ENCODE peak calls at places on chromosomes 7 and 10, in ten cellular contexts. Q is WTC11, G is CD14-positive monocyte, D is B cell, B is psoas muscle, A is GM23338, Y is cardiac fibroblast, V is GM06990, K is fibroblast of lung, U is MCF 10A. W is an unnamed sample.

GRCh38 chr10:42878821-42879195 is 96.2 kb downstream of the BMS1 start:
- DNase-seq in V (no peak), D (no peak), B (no peak), G (no peak), U (no peak), K (no peak), Y (no peak), Q (no peak), A (no peak), W (no peak)

GRCh38 chr7:80681272-80681885 is 42.9 kb downstream of the CD36 start:
- DNase-seq in U (peak; percentile 58), Y (peak; percentile 67), K (peak; percentile 59), D (no peak), V (no peak), B (no peak), G (no peak), A (peak; percentile 14), Q (no peak), W (peak; percentile 8)

GRCh38 chr10:60433684-60434083 is 44.0 kb upstream of the ANK3 start:
- DNase-seq in G (no peak), Y (peak; percentile 87), Q (no peak), D (no peak), K (peak; percentile 89), U (no peak), V (no peak), B (no peak), A (no peak), W (no peak)

GRCh38 chr7:91883676-91884362 is 3.3 kb upstream of the MTERF1 start:
- DNase-seq in B (no peak), D (no peak), Y (no peak), V (no peak), Q (no peak), A (no peak), U (no peak), G (no peak), K (no peak), W (no peak)

GRCh38 chr7:98266840-98267239 is 14.6 kb upstream of the BRI3 start:
- DNase-seq in D (no peak), U (peak; percentile 40), Q (no peak), B (no peak), K (peak; percentile 31), V (no peak), G (no peak), A (no peak), Y (peak; percentile 50), W (no peak)

GRCh38 chr10:50798297-50798696 is 58.6 kb downstream of the ASAH2B start:
- DNase-seq in G (no peak), V (no peak), K (no peak), Q (no peak), D (no peak), A (peak; percentile 31), B (no peak), Y (no peak), U (no peak), W (no peak)

GRCh38 chr7:101332026-101332425 is 10.4 kb upstream of the IFT22 start:
- DNase-seq in G (no peak), V (no peak), U (no peak), B (no peak), A (no peak), Y (no peak), K (no peak), Q (no peak), D (no peak), W (no peak)

GRCh38 chr10:24469993-24470392 is 253.7 kb downstream of the ARHGAP21 start:
- DNase-seq in Y (no peak), D (no peak), G (no peak), A (no peak), B (no peak), U (no peak), K (peak; percentile 12), Q (no peak), V (no peak), W (no peak)

GRCh38 chr7:95411036-95411435 is 14.9 kb upstream of the PON3 start:
- DNase-seq in A (no peak), V (no peak), Q (no peak), Y (no peak), D (no peak), B (no peak), U (no peak), G (no peak), K (no peak), W (no peak)

GRCh38 chr10:95841711-95842498 is 65.9 kb upstream of the CC2D2B start:
- DNase-seq in K (peak; percentile 76), Q (peak; percentile 23), B (no peak), A (peak; percentile 77), Y (peak; percentile 86), G (no peak), D (peak; percentile 28), U (peak; percentile 77), V (peak; percentile 58), W (peak; percentile 29)

GRCh38 chr7:4631664-4632171 is 50.4 kb upstream of the FOXK1 start:
- DNase-seq in Q (peak; percentile 67), V (no peak), G (no peak), A (peak; percentile 90), U (peak; percentile 95), K (peak; percentile 97), B (peak; percentile 90), Y (peak; percentile 95), D (no peak), W (peak; percentile 80)

GRCh38 chr7:40717242-40717641 is 582.4 kb downstream of the SUGCT start:
- DNase-seq in G (no peak), U (peak; percentile 94), Y (peak; percentile 96), V (peak; percentile 53), B (peak; percentile 76), A (peak; percentile 76), K (peak; percentile 86), Q (peak; percentile 75), D (no peak), W (peak; percentile 54)

GRCh38 chr7:28382146-28382545 is 30.2 kb upstream of the CREB5 start:
- DNase-seq in Q (no peak), U (no peak), D (no peak), G (no peak), B (no peak), Y (no peak), K (no peak), V (no peak), A (no peak), W (no peak)

GRCh38 chr7:159017741-159018140 is 126.9 kb downstream of the VIPR2 start:
- DNase-seq in B (no peak), G (no peak), D (no peak), U (no peak), K (no peak), V (no peak), Q (no peak), Y (no peak), A (no peak), W (no peak)

GRCh38 chr7:65731562-65732035 is 141.3 kb upstream of the VKORC1L1 start:
- DNase-seq in K (peak; percentile 22), D (no peak), Q (peak; percentile 74), A (peak; percentile 84), G (no peak), U (no peak), B (no peak), Y (no peak), V (no peak), W (no peak)

DNA sequence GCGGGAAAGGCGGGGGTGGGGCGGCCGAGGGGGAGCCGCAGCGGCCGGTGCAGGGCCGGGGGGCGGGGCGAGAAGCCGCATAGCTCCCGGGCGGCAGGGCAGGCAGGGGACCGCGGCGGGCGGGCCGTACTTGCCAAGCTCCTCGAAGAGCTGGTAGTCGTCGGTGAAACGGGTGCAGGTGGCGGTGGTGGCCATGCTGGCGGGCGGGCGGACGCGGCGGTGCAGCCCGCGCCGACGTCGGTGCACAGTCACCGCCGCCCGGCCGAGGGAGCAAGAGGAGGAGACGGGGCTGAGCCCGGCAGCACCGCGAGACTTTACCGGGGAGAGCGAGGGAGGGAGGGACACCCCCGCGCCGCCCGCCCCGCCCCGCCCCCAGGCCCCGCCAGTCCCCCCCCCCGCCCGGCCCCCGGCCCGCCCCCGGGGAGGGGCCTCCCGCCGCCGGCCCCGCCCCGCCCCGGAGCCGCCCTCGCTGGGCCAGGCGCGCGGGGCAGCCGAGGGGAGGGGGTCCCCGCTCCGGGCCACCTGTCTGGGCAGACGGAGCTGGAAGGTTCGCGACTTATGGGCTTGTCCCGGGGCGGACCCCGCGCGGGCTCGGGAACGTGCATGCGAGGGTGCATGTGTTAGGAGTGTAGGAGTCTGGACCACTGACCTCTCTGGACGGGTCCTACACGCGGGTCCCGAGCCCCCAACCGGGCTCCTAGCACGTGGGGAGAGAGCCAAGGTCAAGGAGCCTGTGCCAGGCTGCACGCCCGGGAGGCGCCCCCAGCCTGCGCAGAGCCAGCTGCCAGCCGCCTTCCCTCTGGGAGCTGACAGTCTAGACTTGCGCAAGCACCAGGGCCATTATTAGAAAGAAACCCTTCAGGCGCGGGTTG is at the start of gene CAMK2G:
- DNase-seq in Q (peak; percentile 77), V (peak; percentile 82), U (peak; percentile 85), D (peak; percentile 98), Y (peak; percentile 86), A (peak; percentile 86), B (peak; percentile 95), G (peak; percentile 87), K (peak; percentile 81), W (peak; percentile 61)
- TF ChIP-seq CTCF in Q (no peak), V (no peak), U (no peak), D (no peak), Y (no peak), A (no peak), B (no peak), G (no peak), K (no peak), W (no peak)

DNA sequence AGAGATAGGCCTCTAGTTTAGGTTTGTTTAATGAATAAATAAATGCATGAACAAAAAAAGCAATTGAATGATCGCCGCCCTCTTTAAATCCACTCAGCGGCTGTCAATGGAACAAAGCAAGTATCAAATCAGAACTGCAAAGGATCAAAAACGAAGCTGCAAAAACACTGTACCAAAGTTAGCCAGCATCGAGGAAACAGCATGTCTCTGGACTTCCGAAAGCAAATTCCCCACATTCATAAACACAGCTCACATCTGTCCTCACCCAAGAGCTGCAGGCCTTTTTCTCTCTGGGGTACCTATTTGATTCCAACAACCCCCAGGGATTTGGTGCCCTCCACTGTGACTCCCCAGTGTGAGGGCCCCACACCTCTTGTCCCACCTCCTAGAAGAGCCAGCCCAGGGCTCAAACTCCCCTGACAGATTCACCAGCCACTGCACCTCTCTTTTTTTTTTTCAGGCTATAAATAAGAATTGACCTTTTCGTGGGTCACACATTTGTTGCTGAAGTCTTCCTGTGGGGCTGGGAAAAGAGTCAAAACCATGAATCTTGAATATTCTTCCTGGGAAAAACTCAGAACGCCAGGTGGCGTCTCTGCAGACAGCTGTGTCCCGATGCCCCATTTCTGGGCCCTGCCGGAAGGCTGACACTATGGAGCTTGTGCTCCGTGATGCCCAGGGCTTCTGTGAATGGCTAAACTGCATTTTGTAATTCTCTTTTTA is 51.8 kb downstream of the HSPA12A start:
- DNase-seq in G (no peak), Y (peak; percentile 57), V (no peak), U (no peak), K (peak; percentile 39), Q (no peak), A (peak; percentile 69), D (no peak), B (no peak), W (no peak)
- TF ChIP-seq CTCF in G (no peak), Y (peak; percentile 49), V (no peak), U (no peak), K (peak; percentile 41), Q (no peak), A (peak; percentile 63), D (no peak), B (peak; percentile 41), W (no peak)

GRCh38 chr10:103276941-103277712 is at the start of gene INA:
- DNase-seq in V (peak; percentile 70), A (peak; percentile 88), G (no peak), Q (peak; percentile 82), U (no peak), K (peak; percentile 30), B (no peak), Y (peak; percentile 23), D (peak; percentile 48), W (no peak)
- TF ChIP-seq CTCF in V (no peak), A (peak; percentile 23), G (no peak), Q (no peak), U (no peak), K (no peak), B (no peak), Y (no peak), D (no peak), W (no peak)

GRCh38 chr10:26861326-26861998 is 704 bp upstream of the ABI1 start:
- DNase-seq in G (no peak), K (no peak), U (no peak), V (no peak), B (no peak), Y (no peak), D (no peak), Q (no peak), A (no peak), W (no peak)
- TF ChIP-seq CTCF in G (peak; percentile 67), K (no peak), U (peak; percentile 47), V (no peak), B (peak; percentile 74), Y (no peak), D (peak; percentile 83), Q (peak; percentile 56), A (no peak), W (no peak)